ENCODE peak calls at places on chromosome 7, in five cellular contexts. J is naive thymus-derived CD8-positive, alpha-beta T cell; E is neural crest cell; A is stimulated activated naive CD8-positive, alpha-beta T cell treated with anti-CD3 and anti-CD28 coated beads, Interleukin-15, Interleukin-2, amounts not matched to agents 100 U/mL and 50 U/mL, for 24 hours; Z is HEK293T. I is an unnamed sample.

GRCh38 chr7:87876759-87877234 is 504 bp downstream of the DBF4 start:
- DNase-seq in J (no peak), E (peak), A (peak), Z (peak), I (peak)

GRCh38 chr7:33642312-33642711 is 263.0 kb upstream of the BMPER start:
- DNase-seq in J (no peak), E (no peak), A (no peak), Z (no peak), I (no peak)

GRCh38 chr7:39461263-39461662 is 104.9 kb upstream of the YAE1 start:
- DNase-seq in J (no peak), E (no peak), A (no peak), Z (no peak), I (no peak)

GRCh38 chr7:75638607-75639070 is 100.1 kb downstream of the HIP1 start:
- DNase-seq in J (peak), E (peak), A (no peak), Z (peak), I (peak)

GRCh38 chr7:132221356-132221755 is 354.9 kb downstream of the PLXNA4 start:
- DNase-seq in J (no peak), E (no peak), A (no peak), Z (no peak), I (no peak)

GRCh38 chr7:96118449-96119001 is 203.4 kb downstream of the SLC25A13 start:
- DNase-seq in J (no peak), E (no peak), A (no peak), Z (no peak), I (no peak)

GRCh38 chr7:130899638-130900401 is 165.8 kb upstream of the KLF14 start:
- DNase-seq in J (no peak), E (no peak), A (no peak), Z (no peak), I (no peak)

GRCh38 chr7:156496491-156497264 is 143.9 kb upstream of the RNF32 start:
- DNase-seq in J (no peak), E (no peak), A (no peak), Z (no peak), I (no peak)

GRCh38 chr7:107579881-107580715 is at the start of gene BCAP29:
- DNase-seq in J (peak), E (peak), A (peak), Z (peak), I (peak)

GRCh38 chr7:30743371-30744074 is 8.4 kb upstream of the INMT start:
- DNase-seq in J (no peak), E (no peak), A (no peak), Z (no peak), I (no peak)

GRCh38 chr7:130894146-130895005 is 160.4 kb upstream of the KLF14 start:
- DNase-seq in J (no peak), E (no peak), A (peak), Z (no peak), I (no peak)

GRCh38 chr7:45681596-45682357 is 107.6 kb downstream of the ADCY1 start:
- DNase-seq in J (no peak), E (no peak), A (no peak), Z (no peak), I (no peak)

GRCh38 chr7:81611805-81612204 is 158.0 kb downstream of the HGF start:
- DNase-seq in J (no peak), E (no peak), A (no peak), Z (no peak), I (no peak)